ENCODE peak calls at places on chromosomes 12 and 14, in five cellular contexts. X, M, Q, S and K are unnamed samples.

GRCh38 chr12:123064885-123065619 is 84.6 kb downstream of the ARL6IP4 start:
- DNase-seq in X (no peak), M (no peak), Q (no peak), S (no peak), K (no peak)

GRCh38 chr14:22104971-22105641 is 431.5 kb upstream of the OR4E1 start:
- DNase-seq in X (no peak), M (no peak), Q (no peak), S (no peak), K (no peak)

GRCh38 chr12:51392556-51393237 is 1.5 kb upstream of the GALNT6 start:
- DNase-seq in X (peak), M (peak), Q (peak), S (no peak), K (no peak)

GRCh38 chr12:128857173-128857770 is 4.0 kb downstream of the GLT1D1 start:
- DNase-seq in X (no peak), M (no peak), Q (no peak), S (no peak), K (no peak)

GRCh38 chr14:92654206-92654901 is 94.1 kb downstream of the LGMN start:
- DNase-seq in X (peak), M (peak), Q (no peak), S (no peak), K (no peak)

GRCh38 chr12:96343347-96343954 is 56.8 kb downstream of the CDK17 start:
- DNase-seq in X (no peak), M (no peak), Q (peak), S (no peak), K (no peak)

GRCh38 chr14:98906123-98906995 is 365.6 kb downstream of the BCL11B start:
- DNase-seq in X (no peak), M (no peak), Q (no peak), S (peak), K (no peak)

GRCh38 chr12:64670039-64670438 is 59.7 kb downstream of the RASSF3 start:
- DNase-seq in X (peak), M (no peak), Q (no peak), S (no peak), K (no peak)

GRCh38 chr12:79407671-79408622 is 282.8 kb downstream of the PAWR start:
- DNase-seq in X (peak), M (no peak), Q (peak), S (peak), K (no peak)

GRCh38 chr14:51182166-51182565 is 57.9 kb upstream of the TMX1 start:
- DNase-seq in X (no peak), M (no peak), Q (no peak), S (no peak), K (no peak)

GRCh38 chr12:59113831-59114273 is 193.5 kb upstream of the LRIG3 start:
- DNase-seq in X (peak), M (no peak), Q (peak), S (peak), K (no peak)

GRCh38 chr14:21068521-21069387 is 1.4 kb upstream of the ARHGEF40 start:
- DNase-seq in X (peak), M (no peak), Q (peak), S (peak), K (no peak)

GRCh38 chr12:15599266-15600037 is 189.7 kb downstream of the EPS8 start:
- DNase-seq in X (no peak), M (no peak), Q (no peak), S (no peak), K (no peak)

GRCh38 chr12:88895634-88896033 is 315.4 kb upstream of the KITLG start:
- DNase-seq in X (no peak), M (no peak), Q (no peak), S (no peak), K (no peak)

GRCh38 chr12:60148831-60149230 is 553.0 kb downstream of the SLC16A7 start:
- DNase-seq in X (no peak), M (no peak), Q (no peak), S (peak), K (no peak)

GRCh38 chr14:75319021-75319420 is 40.4 kb downstream of the FOS start:
- DNase-seq in X (no peak), M (no peak), Q (no peak), S (no peak), K (no peak)

DNA sequence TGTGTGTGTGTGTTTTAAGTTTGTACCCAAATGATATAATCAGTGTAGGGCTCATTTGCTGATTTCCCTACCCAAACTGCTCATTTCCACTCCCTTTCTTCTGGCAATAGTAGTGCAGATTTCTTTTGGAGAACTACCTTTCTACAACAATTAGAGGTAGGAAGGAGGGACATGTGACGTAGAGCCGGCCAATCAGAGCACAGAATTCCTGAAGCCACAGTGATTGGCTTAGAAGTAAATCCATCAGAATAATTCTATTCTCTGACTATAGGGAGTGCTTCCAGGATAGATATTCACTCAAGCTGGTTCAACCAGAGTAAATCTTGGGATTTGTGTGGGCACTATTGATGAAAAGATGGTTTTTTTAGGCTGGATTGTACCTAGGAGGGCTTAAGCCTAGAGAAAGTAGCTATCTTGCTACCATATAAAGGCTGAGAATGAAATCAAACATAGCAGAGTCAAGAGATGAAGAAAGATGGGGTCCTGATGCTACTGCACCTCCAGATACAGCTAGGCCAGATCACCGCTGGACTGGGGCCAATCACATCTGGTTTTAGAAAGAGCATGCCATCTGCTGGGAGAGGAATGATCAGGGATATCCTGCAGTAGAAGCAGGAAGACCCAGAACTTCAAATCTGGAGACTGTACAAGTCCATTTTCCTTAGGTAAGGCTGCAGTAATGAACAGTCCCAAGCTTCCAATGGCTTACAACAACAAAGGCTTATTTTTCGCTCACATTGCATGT is 54.1 kb upstream of the NUAK1 start:
- DNase-seq in X (no peak), M (no peak), Q (no peak), S (no peak), K (no peak)
- TF ChIP-seq CTCF in X (no peak), M (no peak), Q (no peak), S (no peak), K (no peak)

DNA sequence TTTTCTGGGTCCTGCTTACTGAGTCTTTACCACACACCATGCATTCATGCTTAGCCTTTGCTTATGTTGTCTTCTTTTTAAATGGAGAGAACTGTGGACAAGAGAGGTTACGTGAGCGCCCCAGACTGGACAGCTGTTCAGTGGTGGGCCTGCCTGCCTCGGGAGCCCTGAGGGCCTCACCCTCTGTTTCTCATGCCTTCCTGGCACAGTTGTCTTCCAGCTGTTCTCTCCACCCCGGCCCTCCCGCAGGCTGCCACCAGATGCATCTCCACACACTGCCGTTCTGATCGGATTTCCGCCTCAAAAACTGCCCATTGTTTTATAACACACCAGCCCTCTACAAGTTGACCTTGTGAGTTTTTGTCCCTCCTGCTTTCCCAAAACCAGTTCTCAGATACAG is 100.8 kb downstream of the SAMD4A start:
- DNase-seq in X (no peak), M (no peak), Q (no peak), S (no peak), K (no peak)
- TF ChIP-seq CTCF in X (no peak), M (no peak), Q (no peak), S (no peak), K (no peak)

DNA sequence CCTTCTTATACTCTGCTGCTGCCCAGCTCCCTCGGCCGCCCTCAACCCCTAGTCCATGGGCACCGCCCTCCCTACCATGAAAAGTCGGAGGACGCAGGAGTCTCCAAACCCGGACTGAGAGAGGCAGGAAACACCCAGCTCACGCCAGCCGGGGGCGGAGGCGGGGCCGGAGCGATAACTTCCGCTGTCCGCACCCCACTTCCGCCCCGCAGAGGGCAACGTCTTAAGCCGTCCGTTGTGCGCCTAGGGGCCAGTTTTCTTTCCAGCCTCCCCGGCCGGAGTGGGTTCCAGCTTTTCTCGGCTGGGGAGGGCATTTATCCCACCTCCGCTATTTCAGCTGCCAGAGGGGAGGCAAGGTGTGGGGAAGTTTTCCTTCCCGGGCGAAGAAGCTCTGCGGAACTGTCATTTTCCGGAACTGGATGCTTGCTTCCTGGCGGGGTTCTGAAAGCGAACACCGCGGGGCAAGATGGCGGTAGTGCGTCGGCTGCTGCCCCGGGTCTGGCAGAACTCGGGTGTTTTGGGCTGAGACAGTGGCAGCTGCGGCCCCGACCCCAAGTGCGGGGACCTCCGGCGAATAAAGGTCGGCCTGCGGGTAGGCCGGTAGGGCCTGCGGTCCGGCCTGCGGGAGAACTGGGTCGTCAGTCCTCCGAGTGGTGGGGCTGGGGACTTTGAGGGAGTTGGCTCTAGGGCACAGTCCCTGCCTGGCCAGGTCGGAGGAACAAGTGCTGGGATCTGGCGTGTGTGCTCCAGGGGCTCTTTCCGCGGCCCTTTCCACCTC is at the start of the genes KCTD10 and UBE3B:
- DNase-seq in X (peak), M (peak), Q (peak), S (peak), K (peak)
- TF ChIP-seq CTCF in X (no peak), M (no peak), Q (no peak), S (no peak), K (no peak)

GRCh38 chr12:28097221-28097620 is 93.0 kb upstream of the CCDC91 start:
- DNase-seq in X (no peak), M (no peak), Q (no peak), S (no peak), K (no peak)
- TF ChIP-seq CTCF in X (no peak), M (no peak), Q (no peak), S (no peak), K (no peak)

GRCh38 chr14:69096766-69097475 is 56.0 kb downstream of the DCAF5 start:
- DNase-seq in X (no peak), M (no peak), Q (no peak), S (no peak), K (no peak)
- TF ChIP-seq CTCF in X (no peak), M (no peak), Q (no peak), S (no peak), K (no peak)